ENCODE peak calls at places on chromosome 16, in six cellular contexts. M, D, I, W, V and A are unnamed samples.
A peak's percentile ranks its signal among the peaks of the same experiment; 100 is the strongest.

GRCh38 chr16:17312100-17312732 is 158.5 kb downstream of the XYLT1 start:
- ATAC-seq in I (no peak), D (no peak), V (no peak), W (peak; percentile 17), M (no peak), A (no peak)

GRCh38 chr16:79758615-79759346 is 158.2 kb upstream of the MAF start:
- ATAC-seq in W (no peak), M (no peak), I (no peak), V (no peak), D (no peak), A (no peak)

GRCh38 chr16:69311533-69312388 is 611 bp downstream of the VPS4A start:
- ATAC-seq in W (peak; percentile 63), M (peak; percentile 79), D (peak; percentile 59), I (peak; percentile 13), V (peak; percentile 4), A (peak; percentile 48)

GRCh38 chr16:55418586-55418985 is 60.4 kb upstream of the MMP2 start:
- ATAC-seq in V (no peak), W (no peak), D (no peak), M (no peak), I (no peak), A (no peak)

GRCh38 chr16:35365675-35366074 is 1906.3 kb downstream of the TP53TG3F start:
- ATAC-seq in M (no peak), V (no peak), D (no peak), I (no peak), W (peak; percentile 32), A (no peak)

GRCh38 chr16:10098991-10099390 is 83.2 kb downstream of the GRIN2A start:
- ATAC-seq in W (no peak), I (no peak), D (no peak), M (no peak), V (no peak), A (no peak)

GRCh38 chr16:31695667-31696066 is 168.0 kb downstream of the AHSP start:
- ATAC-seq in D (peak; percentile 92), W (peak; percentile 42), M (no peak), V (no peak), I (peak; percentile 84), A (peak; percentile 42)

GRCh38 chr16:12829096-12829888 is 25.6 kb upstream of the CPPED1 start:
- ATAC-seq in D (no peak), W (no peak), M (no peak), I (no peak), V (peak; percentile 81), A (no peak)

GRCh38 chr16:82699262-82699661 is 72.5 kb downstream of the CDH13 start:
- ATAC-seq in I (no peak), V (no peak), W (no peak), M (no peak), D (no peak), A (no peak)

GRCh38 chr16:74568961-74569631 is 37.8 kb downstream of the GLG1 start:
- ATAC-seq in W (no peak), I (no peak), M (no peak), D (no peak), V (no peak), A (no peak)

GRCh38 chr16:67429799-67430503 is 970 bp upstream of the HSD11B2 start:
- ATAC-seq in I (no peak), W (no peak), M (no peak), V (no peak), D (no peak), A (no peak)

GRCh38 chr16:89449726-89450335 is 40.5 kb downstream of the ANKRD11 start:
- ATAC-seq in W (peak; percentile 58), M (no peak), V (no peak), D (no peak), I (no peak), A (peak; percentile 45)

GRCh38 chr16:84785843-84786538 is 33.8 kb upstream of the CRISPLD2 start:
- ATAC-seq in V (no peak), D (no peak), W (peak; percentile 41), I (no peak), M (no peak), A (no peak)

GRCh38 chr16:22358000-22358399 is 16.4 kb downstream of the CDR2 start:
- ATAC-seq in V (no peak), M (no peak), W (no peak), D (peak; percentile 53), I (peak; percentile 82), A (peak; percentile 15)

GRCh38 chr16:11063432-11064201 is 119.3 kb downstream of the CLEC16A start:
- ATAC-seq in W (no peak), D (no peak), I (no peak), M (no peak), V (no peak), A (no peak)

GRCh38 chr16:3963203-3963602 is 82.7 kb upstream of the CREBBP start:
- ATAC-seq in D (peak; percentile 48), V (no peak), I (peak; percentile 79), M (no peak), W (no peak), A (no peak)

GRCh38 chr16:88322500-88322970 is 60.2 kb upstream of the ZNF469 start:
- ATAC-seq in V (no peak), D (no peak), I (no peak), W (no peak), M (no peak), A (no peak)